ENCODE peak calls at places on chromosomes 2 and 18, in seven cellular contexts. D is right cardiac atrium; Z is fibroblast of lung; V is upper lobe of right lung; X is heart right ventricle; G is ovary; S is CD4-positive, alpha-beta T cell. L is an unnamed sample.
A peak's percentile ranks its signal among the peaks of the same experiment; 100 is the strongest.

GRCh38 chr2:225678792-225679191 is 279.3 kb downstream of the NYAP2 start:
- DNase-seq in D (no peak), Z (no peak), V (no peak), X (no peak), G (no peak), S (no peak), L (no peak)

GRCh38 chr2:10137053-10137843 is 14.7 kb downstream of the RRM2 start:
- DNase-seq in D (no peak), Z (no peak), V (no peak), X (no peak), G (no peak), S (no peak), L (no peak)

GRCh38 chr18:46916551-46917107 is 678 bp downstream of the PIAS2 start:
- DNase-seq in D (no peak), Z (peak; percentile 42), V (no peak), X (no peak), G (no peak), S (peak; percentile 52), L (peak; percentile 13)

GRCh38 chr2:74806355-74806839 is 27.5 kb upstream of the HK2 start:
- DNase-seq in D (no peak), Z (no peak), V (no peak), X (no peak), G (no peak), S (no peak), L (no peak)

GRCh38 chr2:149221898-149222297 is 108.5 kb upstream of the LYPD6 start:
- DNase-seq in D (no peak), Z (no peak), V (no peak), X (no peak), G (no peak), S (no peak), L (no peak)

GRCh38 chr2:213238753-213239591 is 45.3 kb upstream of the SPAG16 start:
- DNase-seq in D (no peak), Z (peak; percentile 77), V (no peak), X (no peak), G (peak; percentile 21), S (no peak), L (no peak)

GRCh38 chr2:63590621-63591408 is 2.1 kb downstream of the MDH1 start:
- DNase-seq in D (no peak), Z (peak; percentile 62), V (no peak), X (no peak), G (no peak), S (no peak), L (no peak)

GRCh38 chr2:19104503-19104902 is 253.9 kb downstream of the OSR1 start:
- DNase-seq in D (no peak), Z (no peak), V (peak; percentile 52), X (no peak), G (no peak), S (no peak), L (no peak)

GRCh38 chr2:162092008-162092390 is 18.0 kb upstream of the DPP4 start:
- DNase-seq in D (no peak), Z (no peak), V (no peak), X (no peak), G (no peak), S (no peak), L (no peak)

GRCh38 chr2:163633296-163633695 is 102.5 kb downstream of the FIGN start:
- DNase-seq in D (no peak), Z (no peak), V (no peak), X (no peak), G (no peak), S (no peak), L (no peak)

GRCh38 chr2:58798787-58799186 is 557.7 kb upstream of the FANCL start:
- DNase-seq in D (no peak), Z (no peak), V (no peak), X (no peak), G (no peak), S (no peak), L (no peak)

GRCh38 chr2:172667926-172668325 is 67.7 kb upstream of the RAPGEF4 start:
- DNase-seq in D (no peak), Z (peak; percentile 59), V (no peak), X (no peak), G (no peak), S (no peak), L (no peak)

GRCh38 chr2:219766658-219767057 is 139.2 kb downstream of the SLC4A3 start:
- DNase-seq in D (peak; percentile 75), Z (no peak), V (no peak), X (peak; percentile 63), G (no peak), S (no peak), L (no peak)

GRCh38 chr2:181123798-181124217 is 143.4 kb downstream of the UBE2E3 start:
- DNase-seq in D (no peak), Z (no peak), V (no peak), X (no peak), G (no peak), S (no peak), L (no peak)

GRCh38 chr2:222561817-222562424 is 94.0 kb downstream of the FARSB start:
- DNase-seq in D (no peak), Z (peak; percentile 72), V (no peak), X (no peak), G (peak; percentile 44), S (no peak), L (no peak)

GRCh38 chr2:26849056-26850001 is 1.4 kb downstream of the DPYSL5 start:
- DNase-seq in D (peak; percentile 63), Z (no peak), V (no peak), X (no peak), G (no peak), S (peak; percentile 37), L (no peak)

GRCh38 chr18:21105936-21106335 is 5.7 kb downstream of the ROCK1 start:
- DNase-seq in D (no peak), Z (no peak), V (no peak), X (no peak), G (no peak), S (no peak), L (no peak)

GRCh38 chr2:191857406-191857805 is 10.5 kb upstream of the CAVIN2 start:
- DNase-seq in D (no peak), Z (peak; percentile 81), V (no peak), X (no peak), G (no peak), S (no peak), L (no peak)

GRCh38 chr2:191863988-191864387 is 17.1 kb upstream of the CAVIN2 start:
- DNase-seq in D (no peak), Z (peak; percentile 39), V (no peak), X (no peak), G (no peak), S (no peak), L (no peak)

GRCh38 chr2:191862371-191862770 is 15.5 kb upstream of the CAVIN2 start:
- DNase-seq in D (no peak), Z (no peak), V (no peak), X (no peak), G (no peak), S (no peak), L (no peak)

GRCh38 chr2:191857886-191858285 is 11.0 kb upstream of the CAVIN2 start:
- DNase-seq in D (peak; percentile 24), Z (no peak), V (no peak), X (no peak), G (no peak), S (no peak), L (no peak)

GRCh38 chr2:191860760-191861466 is 14.0 kb upstream of the CAVIN2 start:
- DNase-seq in D (no peak), Z (no peak), V (no peak), X (no peak), G (no peak), S (no peak), L (no peak)
- H3K27ac ChIP-seq in D (no peak overlapping the region), Z (no peak overlapping the region), V (no peak overlapping the region), X (peak overlapping the region; percentile 35), G (no peak overlapping the region), S (no peak overlapping the region), L (no peak overlapping the region)

GRCh38 chr2:37711308-37711731 is 39.9 kb upstream of the CDC42EP3 start:
- DNase-seq in D (no peak), Z (peak; percentile 88), V (no peak), X (no peak), G (no peak), S (no peak), L (no peak)

GRCh38 chr2:37718515-37719161 is 47.2 kb upstream of the CDC42EP3 start:
- DNase-seq in D (no peak), Z (no peak), V (no peak), X (no peak), G (no peak), S (no peak), L (no peak)

GRCh38 chr2:37707393-37707792 is 36.0 kb upstream of the CDC42EP3 start:
- DNase-seq in D (no peak), Z (no peak), V (no peak), X (no peak), G (no peak), S (no peak), L (no peak)

GRCh38 chr2:37711831-37712230 is 40.4 kb upstream of the CDC42EP3 start:
- DNase-seq in D (no peak), Z (peak; percentile 66), V (no peak), X (no peak), G (no peak), S (no peak), L (no peak)

DNA sequence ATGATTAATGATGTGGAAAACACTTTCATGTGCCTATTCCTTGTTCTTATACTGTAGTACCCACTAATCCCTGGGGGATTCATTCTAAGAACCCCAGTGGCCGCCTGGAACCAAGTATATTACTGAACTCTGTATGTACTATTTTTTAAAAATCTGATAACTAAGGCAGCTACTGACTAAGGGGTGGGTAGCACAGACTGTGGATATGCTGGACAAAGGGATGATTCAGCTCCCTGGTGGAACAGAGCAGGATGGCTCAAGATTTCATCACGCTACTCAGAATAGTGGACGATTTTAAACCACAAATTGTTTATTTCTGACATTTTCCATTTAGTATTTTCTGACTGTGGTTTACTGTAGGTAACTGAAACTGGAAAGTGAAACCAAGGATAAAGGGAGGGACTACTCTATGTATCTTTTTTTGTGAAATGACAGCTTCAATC is 41.8 kb upstream of the CDC42EP3 start:
- DNase-seq in D (no peak), Z (peak; percentile 89), V (no peak), X (no peak), G (no peak), S (no peak), L (no peak)
- H3K27ac ChIP-seq in D (no peak overlapping the region), Z (peak overlapping the region; percentile 23), V (no peak overlapping the region), X (no peak overlapping the region), G (no peak overlapping the region), S (no peak overlapping the region), L (no peak overlapping the region)

GRCh38 chr18:12076424-12077140 is 17.1 kb upstream of the ANKRD62 start:
- DNase-seq in D (peak; percentile 66), Z (peak; percentile 28), V (peak; percentile 63), X (peak; percentile 32), G (no peak), S (no peak), L (no peak)
- H3K27ac ChIP-seq in D (no peak overlapping the region), Z (no peak overlapping the region), V (no peak overlapping the region), X (no peak overlapping the region), G (peak overlapping the region; percentile 49), S (no peak overlapping the region), L (no peak overlapping the region)

DNA sequence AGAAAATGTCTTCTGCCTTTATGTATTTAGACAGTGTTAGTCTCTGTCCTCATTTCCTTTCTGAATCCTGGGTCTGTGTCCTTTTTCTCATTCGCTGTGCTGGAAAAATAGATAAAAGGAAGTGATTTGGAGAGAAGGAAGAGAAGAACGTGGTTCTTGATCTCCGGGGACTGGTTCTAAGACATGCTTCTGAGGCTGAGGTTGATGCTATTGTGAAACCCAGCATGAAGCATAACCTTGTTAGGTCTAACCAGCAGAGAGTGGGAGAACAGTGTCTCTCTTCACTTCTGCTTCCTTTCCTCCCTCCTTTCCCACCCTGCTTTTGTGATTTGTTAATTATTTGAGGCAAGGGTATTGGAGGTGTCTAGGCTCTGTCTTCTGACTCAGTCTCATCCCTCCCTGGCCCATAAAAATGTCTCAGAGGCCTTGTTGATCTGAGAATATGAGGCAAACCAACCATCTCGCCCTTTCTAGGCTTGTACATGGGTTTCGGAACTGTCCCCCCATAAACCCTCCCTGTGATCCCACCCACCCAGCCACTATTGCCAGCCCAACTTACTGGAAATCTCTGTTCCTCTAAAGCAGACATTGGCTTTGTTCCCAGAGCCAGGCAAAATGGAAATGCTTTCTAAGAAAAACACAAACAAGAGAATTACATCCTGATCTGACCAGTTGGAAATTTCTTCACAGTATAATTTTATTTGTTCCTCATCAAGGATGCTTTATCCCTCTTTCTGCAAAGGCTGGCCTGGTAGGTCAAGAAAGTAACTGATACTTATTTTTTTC is 360.6 kb upstream of the TNP1 start:
- DNase-seq in D (no peak), Z (peak; percentile 64), V (no peak), X (no peak), G (no peak), S (no peak), L (no peak)
- H3K27ac ChIP-seq in D (no peak overlapping the region), Z (no peak overlapping the region), V (no peak overlapping the region), X (no peak overlapping the region), G (no peak overlapping the region), S (no peak overlapping the region), L (no peak overlapping the region)